ENCODE peak calls at places on chromosomes 4 and X, in four cellular contexts. G, M, B and P are unnamed samples.

GRCh38 chr4:156293657-156294297 is 340.1 kb upstream of the CTSO start:
- DNase-seq in G (no peak), M (no peak), B (no peak), P (no peak)

GRCh38 chr4:7422098-7422897 is 12.4 kb downstream of the PSAPL1 start:
- DNase-seq in B (peak), M (no peak), G (no peak), P (peak)

GRCh38 chr4:165514739-165515138 is 135.9 kb downstream of the CPE start:
- DNase-seq in M (no peak), G (no peak), B (no peak), P (no peak)

GRCh38 chr4:54913751-54914526 is 211.5 kb downstream of the KDR start:
- DNase-seq in G (no peak), B (no peak), M (no peak), P (no peak)

GRCh38 chr4:97104006-97104405 is 1039.3 kb downstream of the STPG2 start:
- DNase-seq in G (no peak), B (no peak), M (no peak), P (no peak)

GRCh38 chr4:122167369-122167768 is 15.2 kb downstream of the BLTP1 start:
- DNase-seq in G (no peak), M (no peak), B (no peak), P (no peak)

GRCh38 chr4:8199594-8200301 is 658 bp downstream of the SH3TC1 start:
- DNase-seq in G (no peak), M (peak), B (no peak), P (no peak)

GRCh38 chr4:30720656-30721352 is 635 bp downstream of the PCDH7 start:
- DNase-seq in G (peak), M (no peak), B (peak), P (peak)

GRCh38 chr4:138949866-138950265 is 65.7 kb upstream of the NOCT start:
- DNase-seq in B (no peak), M (no peak), G (no peak), P (no peak)

GRCh38 chrX:47217121-47217851 is 1.2 kb upstream of the CDK16 start:
- DNase-seq in M (no peak), G (no peak), B (peak), P (no peak)

GRCh38 chrX:131747173-131747572 is 203.3 kb downstream of the OR13H1 start:
- DNase-seq in M (peak), B (no peak), G (no peak), P (no peak)

GRCh38 chrX:112799425-112799824 is 41.2 kb downstream of the AMOT start:
- DNase-seq in B (no peak), G (no peak), M (no peak), P (no peak)

GRCh38 chr4:139300431-139301142 is 718 bp upstream of the NAA15 start:
- DNase-seq in G (peak), B (no peak), M (peak), P (no peak)

GRCh38 chrX:67351411-67351810 is 192.4 kb upstream of the AR start:
- DNase-seq in G (no peak), B (no peak), M (no peak), P (no peak)

GRCh38 chrX:154013614-154014360 is 5.9 kb downstream of the IRAK1 start:
- DNase-seq in B (no peak), G (peak), M (peak), P (no peak)

GRCh38 chrX:102129473-102129872 is 4.0 kb downstream of the TCEAL2 start:
- DNase-seq in B (no peak), G (no peak), M (no peak), P (no peak)

GRCh38 chr4:84952004-84952403 is 14.5 kb downstream of the WDFY3 start:
- DNase-seq in B (no peak), M (no peak), G (no peak), P (no peak)

GRCh38 chr4:119136541-119136940 is 909 bp downstream of the MYOZ2 start:
- DNase-seq in B (no peak), M (no peak), G (peak), P (no peak)

DNA sequence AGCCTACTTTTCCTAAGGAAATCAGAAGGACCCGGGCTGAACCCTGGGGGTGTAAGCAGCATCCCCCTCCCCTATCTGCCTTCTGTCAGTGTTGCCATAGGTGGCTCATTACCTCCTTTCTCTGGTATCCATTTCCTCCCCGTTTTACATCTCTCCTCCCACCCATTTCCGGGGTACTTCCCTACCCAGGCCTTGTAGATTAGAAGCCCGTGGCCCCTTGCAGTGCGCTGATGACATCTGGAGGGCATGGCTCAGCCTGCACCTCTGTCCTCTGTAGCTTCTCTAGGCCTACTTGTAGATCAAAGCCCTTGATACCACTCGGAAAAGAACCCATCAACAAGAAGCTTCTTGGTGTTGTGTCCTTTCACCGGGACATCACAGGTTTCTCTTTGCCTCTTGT is 71.8 kb downstream of the NBDY start:
- DNase-seq in M (peak), G (no peak), B (no peak), P (no peak)
- TF ChIP-seq CTCF in M (peak), G (no peak), B (no peak), P (no peak)

DNA sequence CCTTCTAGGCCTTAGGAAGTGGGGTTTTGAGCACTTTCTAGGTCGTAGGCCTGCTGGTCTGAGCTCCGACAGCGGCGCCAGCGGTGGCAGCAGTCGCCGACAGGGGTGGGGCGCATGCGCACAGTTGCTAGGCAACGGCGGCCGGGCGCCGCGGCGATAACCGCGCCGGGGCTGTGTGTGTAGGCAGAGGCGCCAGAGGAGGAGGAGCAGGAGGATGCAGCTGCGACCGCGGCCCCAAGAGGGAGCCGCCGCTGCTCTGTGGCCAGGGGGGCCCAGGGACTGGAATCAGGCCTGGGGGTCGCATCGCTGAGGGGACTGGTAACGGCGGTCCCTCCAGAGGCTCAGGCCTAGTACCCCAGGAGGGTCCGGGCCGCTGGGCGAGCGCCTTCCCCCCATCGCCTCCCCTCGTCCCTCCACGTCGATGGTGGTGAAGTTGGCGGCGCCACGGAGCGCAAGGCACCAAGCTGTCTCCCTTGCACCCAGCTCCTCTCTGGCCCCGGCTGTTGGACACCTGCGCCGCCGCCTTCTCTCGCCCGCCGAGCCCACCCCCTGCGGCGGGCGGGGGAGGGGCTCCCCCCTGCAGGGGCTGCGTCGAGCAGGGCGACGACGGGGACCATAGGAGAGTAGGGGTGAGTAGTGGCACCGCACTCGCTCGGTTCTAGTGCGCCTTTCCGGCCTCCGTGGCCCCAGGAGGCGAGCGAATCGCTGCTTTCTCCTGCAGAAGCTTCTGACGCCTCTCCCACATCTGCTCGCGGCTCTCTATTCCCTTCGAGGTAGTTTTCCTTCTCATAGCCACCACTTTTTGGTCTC is 58.6 kb upstream of the ZC4H2 start:
- DNase-seq in B (peak), M (peak), G (peak), P (peak)
- TF ChIP-seq CTCF in B (peak), M (peak), G (peak), P (peak)

DNA sequence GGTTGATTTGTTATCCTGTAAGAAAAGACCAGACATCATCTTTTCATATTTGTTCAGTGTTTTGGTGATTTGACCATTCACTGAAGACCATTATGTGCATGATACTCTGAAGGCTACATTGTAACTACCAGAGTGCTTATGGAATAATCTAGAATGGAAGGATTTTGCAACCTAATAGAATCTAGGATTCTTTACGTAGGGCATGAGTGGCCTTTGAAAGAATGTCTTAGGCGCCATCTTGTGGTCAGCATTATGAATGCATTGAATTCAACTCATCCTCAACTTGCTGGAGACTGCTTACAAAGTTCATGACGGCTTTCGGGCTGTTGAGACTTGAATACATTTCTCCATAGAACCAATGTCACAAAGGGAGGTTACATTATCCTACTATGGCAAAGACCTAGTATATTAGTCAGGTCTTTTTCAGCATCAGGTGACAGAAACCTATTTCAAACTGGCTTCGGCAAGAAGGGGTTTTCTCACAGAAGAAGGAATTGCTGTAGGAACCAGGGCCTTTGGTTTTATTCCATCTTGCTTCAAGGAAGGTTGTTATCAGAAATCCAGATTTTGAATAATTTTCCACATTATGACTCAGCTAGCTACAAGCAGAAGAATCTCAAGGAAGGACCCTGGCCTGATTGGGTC is 104.1 kb downstream of the GPAT3 start:
- DNase-seq in G (peak), B (no peak), M (peak), P (no peak)
- TF ChIP-seq CTCF in G (peak), B (peak), M (peak), P (peak)

GRCh38 chrX:151151668-151152267 is 24.6 kb upstream of the GPR50 start:
- DNase-seq in B (no peak), M (peak), G (peak), P (no peak)

GRCh38 chrX:151155234-151155633 is 21.1 kb upstream of the GPR50 start:
- DNase-seq in G (no peak), B (no peak), M (no peak), P (no peak)

DNA sequence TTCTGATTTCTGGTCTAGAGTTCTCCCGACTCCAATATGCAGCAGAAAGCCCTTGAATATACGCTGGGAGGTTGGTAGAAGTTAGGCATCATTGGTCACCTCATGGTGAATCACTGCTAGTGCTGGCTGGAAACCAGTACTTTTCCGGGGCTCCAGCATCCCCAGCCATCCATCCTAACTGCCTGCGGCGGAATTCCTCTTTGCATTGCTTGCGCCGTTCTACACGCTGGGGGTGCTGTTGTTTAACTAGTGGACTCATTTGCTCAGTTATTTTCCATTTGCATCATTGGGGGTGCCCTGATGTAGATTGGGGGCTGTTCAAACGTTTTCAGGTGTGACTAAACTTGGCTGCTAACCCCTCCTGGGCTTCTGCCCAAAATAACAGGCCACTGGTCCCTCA is 23.3 kb upstream of the GPR50 start:
- DNase-seq in M (no peak), B (no peak), G (peak), P (no peak)
- TF ChIP-seq CTCF in M (no peak), B (peak), G (peak), P (peak)

GRCh38 chrX:137166591-137166990 is 132.8 kb upstream of the GPR101 start:
- DNase-seq in B (no peak), G (peak), M (peak), P (no peak)
- TF ChIP-seq CTCF in B (no peak), G (no peak), M (peak), P (peak)

GRCh38 chr4:36388710-36389109 is 107.3 kb downstream of the DTHD1 start:
- DNase-seq in G (no peak), B (no peak), M (no peak), P (no peak)

GRCh38 chr4:36392049-36392448 is 110.6 kb downstream of the DTHD1 start:
- DNase-seq in B (no peak), M (no peak), G (no peak), P (no peak)

GRCh38 chr4:36385951-36386561 is 104.6 kb downstream of the DTHD1 start:
- DNase-seq in B (no peak), M (peak), G (no peak), P (no peak)

DNA sequence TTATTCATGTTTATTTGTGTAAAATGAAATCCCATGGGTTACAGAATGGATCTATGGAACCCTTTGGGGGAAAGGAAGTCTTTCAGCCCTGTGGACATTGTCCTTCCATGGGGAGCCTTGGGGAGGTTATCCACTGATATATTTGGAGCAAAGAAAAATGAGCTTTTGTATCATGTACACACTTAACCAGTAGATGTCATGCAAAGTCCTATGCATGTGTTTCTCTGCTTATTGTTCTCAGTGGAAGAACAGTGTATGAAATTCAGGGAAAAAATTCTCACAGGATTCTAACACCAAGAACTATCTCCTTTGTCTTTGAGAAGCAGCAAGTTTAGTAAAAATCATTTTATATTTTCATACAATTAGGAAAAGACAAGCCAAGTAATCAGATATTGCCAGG is 105.3 kb downstream of the DTHD1 start:
- DNase-seq in G (no peak), M (no peak), B (no peak), P (no peak)
- TF ChIP-seq CTCF in G (no peak), M (no peak), B (no peak), P (peak)

GRCh38 chrX:82676386-82676785 is 831.7 kb upstream of the POU3F4 start:
- DNase-seq in G (no peak), M (no peak), B (no peak), P (no peak)
- TF ChIP-seq CTCF in G (no peak), M (no peak), B (peak), P (peak)

DNA sequence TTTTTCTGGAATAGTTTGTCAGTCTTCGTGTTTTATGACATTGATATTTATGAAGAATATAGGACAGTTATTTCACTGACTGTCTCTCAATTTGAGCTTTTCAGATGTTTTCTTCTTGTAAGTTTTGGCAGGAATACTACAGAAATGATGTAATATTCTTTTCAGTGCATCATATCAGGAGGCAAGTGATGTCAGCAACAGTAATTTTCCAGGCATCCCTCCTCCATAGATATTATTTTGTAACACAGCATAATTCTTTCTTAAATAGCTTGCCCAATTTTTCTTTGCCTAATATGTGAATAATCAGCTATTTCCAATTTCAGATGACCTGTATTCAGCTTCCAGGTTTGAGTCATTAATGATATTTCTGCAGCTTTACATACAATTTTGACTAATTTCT is 211.1 kb downstream of the ADGRL3 start:
- DNase-seq in G (no peak), B (no peak), M (no peak), P (no peak)
- TF ChIP-seq CTCF in G (no peak), B (no peak), M (no peak), P (no peak)

GRCh38 chr4:189096717-189097116 is 844.0 kb upstream of the FRG1 start:
- DNase-seq in M (no peak), B (no peak), G (no peak), P (no peak)
- TF ChIP-seq CTCF in M (no peak), B (no peak), G (no peak), P (peak)